ENCODE peak calls at places on chromosomes 13 and 19, in four cellular contexts. D is IMR-90, M is K562, X is endothelial cell of umbilical vein. A is an unnamed sample. For H3K9me1 and H3K4me1, the result is how much of the 10 kb centered on the place peaks cover.

GRCh38 chr19:41876847-41877489 is at the start of gene CD79A:
- DNase-seq in D (no peak), M (no peak), X (no peak), A (no peak)

GRCh38 chr19:22882797-22883196 is 50.7 kb downstream of the ZNF723 start:
- DNase-seq in D (peak), M (no peak), X (peak), A (no peak)

GRCh38 chr13:27309401-27309958 is 38.9 kb downstream of the RASL11A start:
- DNase-seq in D (no peak), M (no peak), X (no peak), A (no peak)

GRCh38 chr19:10808937-10809655 is 26.9 kb downstream of the TMED1 start:
- DNase-seq in D (peak), M (peak), X (no peak), A (peak)

GRCh38 chr13:113002206-113002821 is 33.3 kb downstream of the MCF2L start:
- DNase-seq in D (no peak), M (peak), X (no peak), A (no peak)

GRCh38 chr13:55963934-55964333 is 1176.8 kb upstream of the PRR20A start:
- DNase-seq in D (no peak), M (no peak), X (no peak), A (no peak)

GRCh38 chr19:4754248-4754647 is 30.6 kb upstream of the DPP9 start:
- DNase-seq in D (peak), M (no peak), X (no peak), A (no peak)

GRCh38 chr13:113929628-113930615 is 44.0 kb downstream of the C13orf46 start:
- DNase-seq in D (no peak), M (no peak), X (no peak), A (no peak)

GRCh38 chr13:67967031-67967430 is 736.9 kb upstream of the PCDH9 start:
- DNase-seq in D (no peak), M (no peak), X (no peak), A (no peak)

GRCh38 chr13:50991624-50992610 is 82.3 kb downstream of the RNASEH2B start:
- DNase-seq in D (no peak), M (no peak), X (no peak), A (no peak)

GRCh38 chr19:43148233-43148632 is 38.1 kb downstream of the PSG5 start:
- DNase-seq in D (peak), M (no peak), X (no peak), A (peak)

GRCh38 chr19:16014923-16015804 is 61.1 kb upstream of the TPM4 start:
- DNase-seq in D (no peak), M (no peak), X (no peak), A (no peak)

GRCh38 chr13:32381539-32381938 is 46.4 kb downstream of the N4BP2L1 start:
- DNase-seq in D (peak), M (no peak), X (peak), A (no peak)

GRCh38 chr19:35436477-35437141 is 11.4 kb upstream of the FFAR2 start:
- DNase-seq in D (no peak), M (no peak), X (peak), A (no peak)

GRCh38 chr13:41971848-41972247 is 10.9 kb upstream of the VWA8 start:
- DNase-seq in D (no peak), M (no peak), X (no peak), A (no peak)

GRCh38 chr13:28564030-28564429 is 69.1 kb upstream of the FLT1 start:
- DNase-seq in D (no peak), M (no peak), X (no peak), A (no peak)

GRCh38 chr19:8224394-8225145 is 15.4 kb downstream of the CERS4 start:
- DNase-seq in D (no peak), M (no peak), X (no peak), A (peak)

GRCh38 chr13:88136098-88136790 is 465.1 kb downstream of the SLITRK5 start:
- DNase-seq in D (no peak), M (no peak), X (no peak), A (no peak)

GRCh38 chr13:113184568-113185440 is 23.7 kb downstream of the PCID2 start:
- DNase-seq in D (no peak), M (no peak), X (no peak), A (no peak)

GRCh38 chr13:40190656-40191100 is 475.8 kb downstream of the FOXO1 start:
- DNase-seq in D (peak), M (no peak), X (peak), A (peak)

GRCh38 chr13:109665211-109665610 is 121.2 kb downstream of the IRS2 start:
- DNase-seq in D (no peak), M (no peak), X (no peak), A (no peak)

GRCh38 chr13:113151745-113152707 is 6.4 kb upstream of the PROZ start:
- DNase-seq in D (peak), M (no peak), X (no peak), A (no peak)

GRCh38 chr13:48646791-48647190 is 6.9 kb upstream of the CYSLTR2 start:
- DNase-seq in D (no peak), M (no peak), X (no peak), A (no peak)

GRCh38 chr19:16160943-16161560 is 12.3 kb downstream of the CIB3 start:
- DNase-seq in D (peak), M (peak), X (peak), A (no peak)

GRCh38 chr19:6058411-6059201 is 51.7 kb downstream of the RFX2 start:
- DNase-seq in D (no peak), M (no peak), X (no peak), A (no peak)

GRCh38 chr13:23212621-23213020 is 31.8 kb downstream of the SGCG start:
- DNase-seq in D (no peak), M (no peak), X (no peak), A (no peak)

GRCh38 chr13:21435710-21436151 is 23.4 kb downstream of the ZDHHC20 start:
- DNase-seq in D (peak), M (peak), X (peak), A (no peak)

GRCh38 chr19:50702158-50702869 is 17.3 kb downstream of the SHANK1 start:
- DNase-seq in D (no peak), M (no peak), X (no peak), A (no peak)

GRCh38 chr13:24284876-24285275 is 24.5 kb upstream of the C1QTNF9 start:
- DNase-seq in D (no peak), M (no peak), X (no peak), A (no peak)

GRCh38 chr19:5128251-5128931 is 159.5 kb downstream of the KDM4B start:
- DNase-seq in D (peak), M (peak), X (peak), A (no peak)

GRCh38 chr19:3443840-3444694 is 36.3 kb downstream of the SMIM24 start:
- DNase-seq in D (peak), M (no peak), X (peak), A (no peak)

GRCh38 chr13:33119886-33120543 is 103.8 kb downstream of the KL start:
- DNase-seq in D (peak), M (no peak), X (no peak), A (peak)

GRCh38 chr13:30766957-30767603 is 31.7 kb downstream of the ALOX5AP start:
- DNase-seq in D (no peak), M (no peak), X (no peak), A (no peak)

GRCh38 chr19:53910170-53910518 is 1.1 kb downstream of the CACNG7 start:
- DNase-seq in D (no peak), M (no peak), X (no peak), A (no peak)

GRCh38 chr19:11400695-11401291 is 16.7 kb upstream of the EPOR start:
- DNase-seq in D (no peak), M (peak), X (no peak), A (no peak)

GRCh38 chr19:10551698-10552301 is 8.1 kb downstream of the ATG4D start:
- DNase-seq in D (no peak), M (no peak), X (no peak), A (no peak)

GRCh38 chr19:1290699-1291651 is 5.3 kb downstream of the EFNA2 start:
- DNase-seq in D (no peak), M (no peak), X (no peak), A (no peak)
- H3K9me1 ChIP-seq in D (under half), M (under half), X (under half), A (under half)

DNA sequence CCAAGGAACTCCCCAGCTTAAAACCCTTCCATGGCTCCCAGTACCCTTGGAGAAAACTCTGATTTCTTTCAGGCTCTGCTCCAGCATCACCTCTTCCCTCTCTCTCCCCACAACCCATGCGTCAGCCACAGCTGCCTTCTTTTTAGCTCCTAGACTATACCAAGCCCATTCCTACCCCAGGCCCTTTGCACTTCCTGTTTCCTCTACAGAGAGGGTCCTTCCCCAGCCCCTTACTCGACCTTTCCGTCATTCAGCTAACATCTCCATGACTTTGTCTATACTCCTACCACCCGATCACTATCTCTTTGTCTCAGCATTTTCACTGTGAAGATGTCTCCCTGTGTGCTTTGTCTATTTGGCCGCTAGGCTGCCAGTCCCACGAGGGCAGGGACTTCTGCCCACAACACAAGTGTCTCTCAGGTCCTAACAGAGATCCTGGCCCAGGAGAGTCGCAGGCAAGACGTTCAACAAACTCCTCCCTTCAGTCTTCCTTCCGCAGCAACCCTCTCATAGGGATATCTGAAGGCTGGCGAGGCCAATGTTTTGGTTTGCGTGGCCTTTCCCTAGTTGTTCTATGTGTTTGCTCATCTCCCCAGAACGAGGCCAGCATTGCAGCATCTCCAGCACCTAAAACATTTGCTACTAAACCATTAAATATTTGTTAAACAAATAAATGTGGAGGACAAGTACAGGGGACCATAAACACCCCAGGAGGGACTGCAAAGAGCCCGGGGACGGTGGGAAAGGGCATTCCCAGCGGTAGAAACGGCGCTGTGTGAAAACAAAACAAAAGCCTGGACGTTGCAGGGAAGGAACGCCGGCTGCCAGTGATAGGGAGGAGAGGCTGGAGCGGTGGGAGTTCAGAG is 816 bp downstream of the CCNP start:
- DNase-seq in D (peak), M (no peak), X (no peak), A (no peak)
- H3K4me1 ChIP-seq in D (under half), M (under half), X (under half), A (under half)

GRCh38 chr13:63048648-63049047 is 1633.0 kb upstream of the PCDH20 start:
- DNase-seq in D (peak), M (no peak), X (no peak), A (no peak)
- H3K9me1 ChIP-seq in D (under half), M (under half), X (under half), A (under half)

GRCh38 chr19:47005873-47006272 is 13.8 kb upstream of the NPAS1 start:
- DNase-seq in D (no peak), M (no peak), X (no peak), A (no peak)
- H3K4me1 ChIP-seq in D (under half), M (under half), X (under half), A (under half)

GRCh38 chr13:44676534-44676933 is 100.4 kb upstream of the TSC22D1 start:
- DNase-seq in D (no peak), M (no peak), X (no peak), A (no peak)

GRCh38 chr13:44680746-44681355 is 104.7 kb upstream of the TSC22D1 start:
- DNase-seq in D (peak), M (no peak), X (no peak), A (no peak)

DNA sequence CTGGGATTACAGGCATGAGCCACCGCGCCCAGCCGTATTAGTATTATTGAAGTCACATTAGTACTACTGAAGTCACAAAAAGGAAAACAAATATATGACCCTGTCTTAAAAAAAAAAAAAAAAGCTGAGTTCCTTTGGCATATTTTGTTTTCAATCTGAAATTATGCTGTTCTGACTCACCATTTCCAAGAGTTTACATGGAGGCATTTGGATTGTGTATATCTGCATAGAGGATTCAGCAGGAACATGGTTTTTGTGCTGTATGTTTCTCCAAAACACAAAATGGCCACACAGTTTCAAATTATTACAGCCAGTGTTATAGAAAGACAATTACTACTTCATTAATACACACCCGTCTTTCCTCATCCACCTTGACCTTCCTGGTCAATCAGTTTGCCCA is 103.5 kb upstream of the TSC22D1 start:
- DNase-seq in D (peak), M (no peak), X (no peak), A (no peak)
- H3K9me1 ChIP-seq in D (under half), M (under half), X (under half), A (under half)

GRCh38 chr13:111216166-111216960 is 101.3 kb downstream of the ARHGEF7 start:
- DNase-seq in D (peak), M (peak), X (no peak), A (no peak)
- H3K4me1 ChIP-seq in D (under half), M (under half), X (under half), A (under half)